ENCODE peak calls at places on chromosomes 6 and 20, in eight cellular contexts. One of them, this sample, is unnamed.

GRCh38 chr6:112086744-112087135 is 542 bp downstream of the TUBE1 start:
- DNase-seq in EH: peak; percentile 75
- DNase-seq in NCI-H1092: peak; percentile 0
- DNase-seq in hippocampal formation: peak; percentile 37
- DNase-seq in NCI-H524: peak; percentile 19
- DNase-seq in cardiac fibroblast: peak; percentile 42
- DNase-seq in amygdala: no peak
- DNase-seq in dermis blood vessel endothelial cell: peak; percentile 66
- DNase-seq in this sample: no peak

GRCh38 chr20:9166153-9166780 is 97.4 kb downstream of the PLCB4 start:
- DNase-seq in cardiac fibroblast: no peak
- DNase-seq in amygdala: no peak
- DNase-seq in NCI-H1092: no peak
- DNase-seq in NCI-H524: no peak
- DNase-seq in dermis blood vessel endothelial cell: no peak
- DNase-seq in EH: no peak
- DNase-seq in hippocampal formation: no peak
- DNase-seq in this sample: peak; percentile 33

GRCh38 chr20:32483351-32484220 is 101.5 kb downstream of the NOL4L start:
- DNase-seq in EH: peak; percentile 89
- DNase-seq in NCI-H1092: peak; percentile 78
- DNase-seq in dermis blood vessel endothelial cell: peak; percentile 81
- DNase-seq in amygdala: peak; percentile 73
- DNase-seq in cardiac fibroblast: peak; percentile 76
- DNase-seq in hippocampal formation: peak; percentile 77
- DNase-seq in NCI-H524: peak; percentile 74
- DNase-seq in this sample: peak; percentile 66

GRCh38 chr6:36098253-36098919 is 31.9 kb upstream of the MAPK13 start:
- DNase-seq in NCI-H524: no peak
- DNase-seq in EH: no peak
- DNase-seq in cardiac fibroblast: no peak
- DNase-seq in amygdala: no peak
- DNase-seq in NCI-H1092: no peak
- DNase-seq in hippocampal formation: no peak
- DNase-seq in dermis blood vessel endothelial cell: no peak
- DNase-seq in this sample: no peak

GRCh38 chr6:1701668-1702353 is 92.1 kb downstream of the FOXC1 start:
- DNase-seq in EH: peak; percentile 97
- DNase-seq in dermis blood vessel endothelial cell: no peak
- DNase-seq in NCI-H524: no peak
- DNase-seq in cardiac fibroblast: peak; percentile 90
- DNase-seq in hippocampal formation: no peak
- DNase-seq in NCI-H1092: no peak
- DNase-seq in amygdala: no peak
- DNase-seq in this sample: peak; percentile 36

GRCh38 chr20:53028337-53029007 is 56.3 kb downstream of the TSHZ2 start:
- DNase-seq in cardiac fibroblast: peak; percentile 9
- DNase-seq in NCI-H524: no peak
- DNase-seq in hippocampal formation: no peak
- DNase-seq in dermis blood vessel endothelial cell: no peak
- DNase-seq in EH: no peak
- DNase-seq in NCI-H1092: no peak
- DNase-seq in amygdala: no peak
- DNase-seq in this sample: no peak

GRCh38 chr20:22574545-22575086 is 9.8 kb downstream of the FOXA2 start:
- DNase-seq in dermis blood vessel endothelial cell: no peak
- DNase-seq in cardiac fibroblast: no peak
- DNase-seq in amygdala: no peak
- DNase-seq in EH: no peak
- DNase-seq in hippocampal formation: no peak
- DNase-seq in NCI-H1092: no peak
- DNase-seq in NCI-H524: no peak
- DNase-seq in this sample: no peak

GRCh38 chr6:15921243-15921642 is 207.6 kb upstream of the MYLIP start:
- DNase-seq in hippocampal formation: no peak
- DNase-seq in cardiac fibroblast: peak; percentile 36
- DNase-seq in NCI-H524: no peak
- DNase-seq in amygdala: no peak
- DNase-seq in EH: no peak
- DNase-seq in NCI-H1092: no peak
- DNase-seq in dermis blood vessel endothelial cell: no peak
- DNase-seq in this sample: no peak

GRCh38 chr6:83474309-83474708 is 38.0 kb upstream of the PRSS35 start:
- DNase-seq in dermis blood vessel endothelial cell: no peak
- DNase-seq in NCI-H1092: no peak
- DNase-seq in cardiac fibroblast: peak; percentile 37
- DNase-seq in amygdala: no peak
- DNase-seq in hippocampal formation: no peak
- DNase-seq in EH: peak; percentile 6
- DNase-seq in NCI-H524: no peak
- DNase-seq in this sample: peak; percentile 9

GRCh38 chr6:40719671-40720374 is 132.7 kb upstream of the LRFN2 start:
- DNase-seq in hippocampal formation: peak; percentile 33
- DNase-seq in EH: peak; percentile 81
- DNase-seq in cardiac fibroblast: peak; percentile 61
- DNase-seq in NCI-H524: peak; percentile 71
- DNase-seq in dermis blood vessel endothelial cell: peak; percentile 27
- DNase-seq in amygdala: no peak
- DNase-seq in NCI-H1092: no peak
- DNase-seq in this sample: peak; percentile 63

GRCh38 chr6:21005816-21006553 is 471.7 kb downstream of the CDKAL1 start:
- DNase-seq in NCI-H524: no peak
- DNase-seq in cardiac fibroblast: peak; percentile 81
- DNase-seq in amygdala: no peak
- DNase-seq in EH: peak; percentile 89
- DNase-seq in hippocampal formation: no peak
- DNase-seq in NCI-H1092: no peak
- DNase-seq in dermis blood vessel endothelial cell: peak; percentile 88
- DNase-seq in this sample: no peak

GRCh38 chr6:163577404-163577803 is 162.9 kb downstream of the QKI start:
- DNase-seq in amygdala: no peak
- DNase-seq in hippocampal formation: no peak
- DNase-seq in EH: no peak
- DNase-seq in NCI-H1092: no peak
- DNase-seq in cardiac fibroblast: no peak
- DNase-seq in NCI-H524: no peak
- DNase-seq in dermis blood vessel endothelial cell: no peak
- DNase-seq in this sample: peak; percentile 16

GRCh38 chr6:113160716-113161115 is 696.4 kb upstream of the MARCKS start:
- DNase-seq in NCI-H524: no peak
- DNase-seq in amygdala: no peak
- DNase-seq in EH: peak; percentile 25
- DNase-seq in dermis blood vessel endothelial cell: no peak
- DNase-seq in hippocampal formation: no peak
- DNase-seq in cardiac fibroblast: peak; percentile 38
- DNase-seq in NCI-H1092: no peak
- DNase-seq in this sample: no peak

GRCh38 chr6:108755257-108756240 is 92.7 kb upstream of the ARMC2 start:
- DNase-seq in cardiac fibroblast: peak; percentile 48
- DNase-seq in dermis blood vessel endothelial cell: no peak
- DNase-seq in NCI-H1092: no peak
- DNase-seq in amygdala: no peak
- DNase-seq in EH: peak; percentile 36
- DNase-seq in NCI-H524: no peak
- DNase-seq in hippocampal formation: no peak
- DNase-seq in this sample: no peak

GRCh38 chr20:31644701-31645100 is 7.0 kb downstream of the COX4I2 start:
- DNase-seq in NCI-H524: peak; percentile 71
- DNase-seq in EH: no peak
- DNase-seq in NCI-H1092: no peak
- DNase-seq in amygdala: no peak
- DNase-seq in cardiac fibroblast: no peak
- DNase-seq in dermis blood vessel endothelial cell: no peak
- DNase-seq in hippocampal formation: no peak
- DNase-seq in this sample: no peak

This sample was measured in ELF-1.